ENCODE peak calls at places on chromosomes 12 and 14, in four cellular contexts. T, K, N and S are unnamed samples.

GRCh38 chr14:65560340-65561027 is 148.0 kb downstream of the FUT8 start:
- DNase-seq in T (no peak), K (no peak), N (no peak), S (no peak)

GRCh38 chr14:56036353-56036752 is 81.9 kb upstream of the PELI2 start:
- DNase-seq in T (no peak), K (no peak), N (no peak), S (no peak)

GRCh38 chr12:128163096-128163495 is 103.9 kb upstream of the TMEM132C start:
- DNase-seq in T (no peak), K (no peak), N (no peak), S (no peak)

GRCh38 chr12:27711312-27711682 is 665 bp downstream of the MRPS35 start:
- DNase-seq in T (no peak), K (peak), N (no peak), S (no peak)

GRCh38 chr12:50706606-50707005 is 57.3 kb upstream of the ATF1 start:
- DNase-seq in T (no peak), K (no peak), N (no peak), S (no peak)

GRCh38 chr12:75560167-75560566 is 48.8 kb upstream of the KRR1 start:
- DNase-seq in T (no peak), K (no peak), N (no peak), S (no peak)

GRCh38 chr14:53893374-53893773 is 63.3 kb downstream of the BMP4 start:
- DNase-seq in T (no peak), K (no peak), N (no peak), S (no peak)

GRCh38 chr12:15580431-15580830 is 208.8 kb downstream of the EPS8 start:
- DNase-seq in T (no peak), K (no peak), N (no peak), S (no peak)

GRCh38 chr12:133081408-133081806 is 684 bp downstream of the ZNF140 start:
- DNase-seq in T (no peak), K (peak), N (no peak), S (no peak)

GRCh38 chr12:1804545-1805332 is 15.6 kb upstream of the LRTM2 start:
- DNase-seq in T (peak), K (peak), N (peak), S (peak)

GRCh38 chr12:52676163-52676562 is 4.0 kb downstream of the KRT1 start:
- DNase-seq in T (no peak), K (no peak), N (no peak), S (no peak)

GRCh38 chr14:105337966-105338365 is 23.4 kb downstream of the PACS2 start:
- DNase-seq in T (no peak), K (no peak), N (peak), S (no peak)

GRCh38 chr14:96151242-96151641 is 53.4 kb upstream of the BDKRB2 start:
- DNase-seq in T (no peak), K (no peak), N (no peak), S (peak)

GRCh38 chr14:103129301-103130016 is 6.2 kb downstream of the TNFAIP2 start:
- DNase-seq in T (no peak), K (no peak), N (no peak), S (no peak)

GRCh38 chr14:36619853-36620252 is 37.4 kb upstream of the NKX2-8 start:
- DNase-seq in T (no peak), K (no peak), N (no peak), S (no peak)

GRCh38 chr12:22821985-22822384 is 197.0 kb downstream of the ETNK1 start:
- DNase-seq in T (no peak), K (no peak), N (no peak), S (no peak)

GRCh38 chr12:117363953-117364486 is 2.6 kb upstream of the NOS1 start:
- DNase-seq in T (no peak), K (no peak), N (no peak), S (no peak)

GRCh38 chr14:61461808-61462275 is 140.5 kb downstream of the PRKCH start:
- DNase-seq in T (no peak), K (peak), N (no peak), S (no peak)

GRCh38 chr12:1059162-1059561 is 68.1 kb downstream of the ERC1 start:
- DNase-seq in T (no peak), K (no peak), N (no peak), S (no peak)

GRCh38 chr14:21092147-21093011 is 6.1 kb downstream of the ZNF219 start:
- DNase-seq in T (peak), K (peak), N (peak), S (peak)

GRCh38 chr12:96170328-96170727 is 23.8 kb upstream of the ELK3 start:
- DNase-seq in T (no peak), K (no peak), N (no peak), S (no peak)

GRCh38 chr14:95796846-95797245 is 79.8 kb upstream of the TUNAR start:
- DNase-seq in T (no peak), K (no peak), N (no peak), S (no peak)

GRCh38 chr12:120960657-120961056 is 17.7 kb upstream of the HNF1A start:
- DNase-seq in T (no peak), K (no peak), N (no peak), S (no peak)

GRCh38 chr12:53978477-53979356 is 4.0 kb upstream of the HOTAIR start:
- DNase-seq in T (no peak), K (no peak), N (no peak), S (no peak)

GRCh38 chr14:96928779-96929380 is 131.7 kb downstream of the VRK1 start:
- DNase-seq in T (no peak), K (no peak), N (no peak), S (no peak)

GRCh38 chr14:105483300-105484068 is 3.2 kb upstream of the CRIP1 start:
- DNase-seq in T (no peak), K (no peak), N (no peak), S (no peak)

GRCh38 chr12:102479099-102479887 is 1.1 kb downstream of the IGF1 start:
- DNase-seq in T (no peak), K (no peak), N (no peak), S (no peak)

GRCh38 chr12:105554223-105554678 is 223.8 kb downstream of the C12orf75 start:
- DNase-seq in T (no peak), K (no peak), N (no peak), S (no peak)